ENCODE peak calls at places on chromosomes 2 and 18, in seven cellular contexts. R, J, E, W, B, Z and V are unnamed samples.
A peak's percentile ranks its signal among the peaks of the same experiment; 100 is the strongest.

GRCh38 chr2:200308001-200308400 is 1.5 kb downstream of the SPATS2L start:
- DNase-seq in E (no peak), R (no peak), B (no peak), W (no peak), J (no peak), Z (no peak), V (no peak)

GRCh38 chr2:23127465-23127864 is 257.5 kb upstream of the KLHL29 start:
- DNase-seq in W (no peak), B (no peak), R (no peak), Z (no peak), E (peak; percentile 80), J (no peak), V (no peak)

GRCh38 chr2:143482761-143483160 is 353.5 kb downstream of the ARHGAP15 start:
- DNase-seq in E (no peak), J (no peak), Z (no peak), W (no peak), R (no peak), B (no peak), V (no peak)

GRCh38 chr2:215361211-215361875 is 49.5 kb downstream of the ATIC start:
- DNase-seq in J (no peak), B (no peak), W (no peak), R (no peak), E (no peak), Z (no peak), V (no peak)

GRCh38 chr2:152402780-152403388 is 67.9 kb downstream of the FMNL2 start:
- DNase-seq in Z (no peak), J (no peak), E (no peak), W (no peak), B (no peak), R (no peak), V (no peak)

GRCh38 chr18:68177807-68178702 is 536.9 kb downstream of the TMX3 start:
- DNase-seq in R (no peak), J (no peak), E (peak; percentile 7), W (no peak), Z (no peak), B (no peak), V (no peak)

GRCh38 chr2:106638043-106638442 is 150.9 kb downstream of the CD8B2 start:
- DNase-seq in Z (peak; percentile 44), W (no peak), E (no peak), J (no peak), B (no peak), R (no peak), V (no peak)

GRCh38 chr2:121286506-121286905 is 1.5 kb upstream of the TFCP2L1 start:
- DNase-seq in J (no peak), W (no peak), E (no peak), R (no peak), B (no peak), Z (no peak), V (no peak)

GRCh38 chr2:220887880-220888279 is 684.2 kb downstream of the EPHA4 start:
- DNase-seq in B (no peak), W (no peak), Z (no peak), E (no peak), J (no peak), R (no peak), V (no peak)

GRCh38 chr18:5424903-5425302 is 118.9 kb downstream of the EPB41L3 start:
- DNase-seq in J (no peak), R (no peak), Z (peak; percentile 43), W (no peak), E (no peak), B (no peak), V (no peak)

GRCh38 chr2:37196320-37197195 is at the start of gene CEBPZOS:
- DNase-seq in W (peak; percentile 92), E (peak; percentile 88), Z (peak; percentile 74), R (peak; percentile 76), J (peak; percentile 89), B (peak; percentile 44), V (peak; percentile 87)

GRCh38 chr2:68909793-68910674 is 38.8 kb upstream of the BMP10 start:
- DNase-seq in W (peak; percentile 60), Z (peak; percentile 78), J (peak; percentile 62), B (peak; percentile 31), E (peak; percentile 77), R (peak; percentile 78), V (peak; percentile 82)

GRCh38 chr2:196234672-196235071 is 63.3 kb upstream of the STK17B start:
- DNase-seq in R (no peak), J (no peak), B (no peak), W (no peak), E (no peak), Z (no peak), V (no peak)

GRCh38 chr2:99998981-99999380 is 143.4 kb downstream of the AFF3 start:
- DNase-seq in R (no peak), E (no peak), Z (no peak), J (no peak), B (no peak), W (no peak), V (no peak)

GRCh38 chr2:218812861-218813260 is 18.7 kb downstream of the PRKAG3 start:
- DNase-seq in R (no peak), W (no peak), J (no peak), E (no peak), Z (no peak), B (no peak), V (peak; percentile 32)

GRCh38 chr2:101956465-101957030 is 35.2 kb upstream of the IL1R2 start:
- DNase-seq in Z (no peak), J (no peak), R (no peak), W (no peak), E (no peak), B (no peak), V (no peak)

GRCh38 chr2:190550137-190550536 is 15.6 kb upstream of the NEMP2 start:
- DNase-seq in E (no peak), J (no peak), B (no peak), R (no peak), W (no peak), Z (no peak), V (no peak)

GRCh38 chr2:70122470-70122869 is 35.2 kb downstream of the PCBP1 start:
- DNase-seq in R (no peak), W (no peak), J (no peak), Z (no peak), B (no peak), E (no peak), V (no peak)

GRCh38 chr2:70121627-70122372 is 34.5 kb downstream of the PCBP1 start:
- DNase-seq in Z (no peak), E (no peak), B (no peak), R (no peak), W (no peak), J (no peak), V (no peak)

GRCh38 chr2:70124983-70125480 is 37.8 kb downstream of the PCBP1 start:
- DNase-seq in W (peak; percentile 71), E (peak; percentile 73), Z (peak; percentile 40), B (no peak), R (peak; percentile 65), J (peak; percentile 61), V (peak; percentile 72)

GRCh38 chr2:70123829-70124117 is 36.5 kb downstream of the PCBP1 start:
- DNase-seq in J (no peak), B (no peak), Z (no peak), R (no peak), E (no peak), W (no peak), V (no peak)

GRCh38 chr2:70123051-70123828 is 36.0 kb downstream of the PCBP1 start:
- DNase-seq in W (no peak), J (no peak), E (peak; percentile 82), Z (peak; percentile 84), R (peak; percentile 81), B (no peak), V (peak; percentile 75)
- H3K4me3 ChIP-seq in W (peak overlapping the region; percentile 52), J (peak overlapping the region; percentile 47), E (no peak overlapping the region), Z (no peak overlapping the region), R (peak overlapping the region; percentile 61), B (peak overlapping the region; percentile 78), V (peak overlapping the region; percentile 65)

GRCh38 chr2:169300617-169301530 is 61.5 kb downstream of the LRP2 start:
- DNase-seq in J (no peak), Z (no peak), R (no peak), B (no peak), W (no peak), E (no peak), V (no peak)
- H3K4me1 ChIP-seq in J (no peaks in the 10 kb centered on the region), Z (peaks cover 22% of the 10 kb centered on the region), R (no peaks in the 10 kb centered on the region), B (no peaks in the 10 kb centered on the region), W (no peaks in the 10 kb centered on the region), E (no peaks in the 10 kb centered on the region), V (no peaks in the 10 kb centered on the region)

GRCh38 chr18:62749389-62749788 is 34.0 kb downstream of the PHLPP1 start:
- DNase-seq in B (no peak), W (no peak), E (no peak), Z (no peak), J (no peak), R (no peak), V (no peak)

GRCh38 chr18:62754026-62754425 is 38.7 kb downstream of the PHLPP1 start:
- DNase-seq in W (no peak), B (no peak), E (no peak), Z (no peak), J (no peak), R (no peak), V (no peak)

GRCh38 chr18:62751977-62752376 is 36.6 kb downstream of the PHLPP1 start:
- DNase-seq in Z (no peak), B (no peak), J (no peak), E (no peak), R (no peak), W (no peak), V (no peak)

GRCh38 chr18:62755454-62755853 is 40.1 kb downstream of the PHLPP1 start:
- DNase-seq in B (no peak), R (no peak), Z (no peak), J (no peak), E (no peak), W (no peak), V (no peak)

GRCh38 chr18:62751341-62751821 is 36.0 kb downstream of the PHLPP1 start:
- DNase-seq in R (no peak), B (no peak), Z (no peak), E (peak; percentile 38), J (no peak), W (no peak), V (no peak)
- TF ChIP-seq CTCF in R (no peak), B (no peak), Z (no peak), E (no peak), J (no peak), W (no peak), V (no peak)

GRCh38 chr2:211744379-211744778 is 794.2 kb downstream of the ERBB4 start:
- DNase-seq in J (no peak), W (no peak), Z (peak; percentile 0), R (no peak), E (no peak), B (no peak), V (no peak)

GRCh38 chr2:211748339-211748738 is 790.3 kb downstream of the ERBB4 start:
- DNase-seq in B (no peak), E (no peak), Z (no peak), J (no peak), R (no peak), W (no peak), V (no peak)

DNA sequence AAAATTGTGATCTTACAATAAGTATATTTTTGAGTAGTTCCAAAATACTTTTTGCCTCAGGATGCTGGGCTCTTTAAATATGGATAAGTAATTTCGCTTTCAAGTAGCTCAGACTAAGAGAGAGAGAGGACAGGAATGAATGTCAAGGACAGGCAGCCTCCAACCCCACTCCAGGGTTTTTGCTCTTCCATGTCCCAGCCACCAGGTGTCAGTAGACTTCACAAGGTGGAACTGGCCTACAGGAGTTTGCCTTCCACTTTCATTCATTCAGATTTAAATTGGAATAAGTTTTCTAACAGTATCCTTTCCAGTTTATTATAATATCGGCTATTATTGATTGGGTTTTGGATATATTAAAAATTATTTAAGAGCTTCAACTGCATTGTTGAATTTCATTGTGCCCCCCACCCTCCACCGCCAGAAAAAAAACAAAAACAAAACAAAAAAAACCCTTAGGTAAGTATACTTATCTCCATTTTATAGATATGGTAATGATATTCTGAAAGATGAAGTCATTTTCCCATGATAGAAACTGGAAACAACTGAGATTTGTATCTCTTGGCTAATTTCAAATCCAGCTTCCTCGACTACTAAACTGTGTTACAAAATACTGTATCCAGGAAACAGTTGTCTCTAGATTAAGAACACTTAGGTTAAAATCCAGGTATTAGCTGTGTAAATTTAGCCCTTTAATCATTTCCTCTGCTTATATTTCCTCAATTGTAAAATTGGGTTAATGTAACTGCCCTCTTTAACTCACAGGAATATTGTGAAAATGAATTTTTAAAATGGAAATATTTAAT is 793.1 kb downstream of the ERBB4 start:
- DNase-seq in J (no peak), E (peak; percentile 67), Z (peak; percentile 83), B (no peak), R (no peak), W (peak; percentile 6), V (no peak)
- H3K4me3 ChIP-seq in J (no peak overlapping the region), E (no peak overlapping the region), Z (no peak overlapping the region), B (no peak overlapping the region), R (no peak overlapping the region), W (no peak overlapping the region), V (no peak overlapping the region)